ENCODE peak calls at places on chromosomes 16 and 17, in seven cellular contexts. Q is activated T-helper 1 cell treated with anti-CD3 and anti-CD28 coated beads, Interleukin-2, amount 50 U/mL, for 16 hours; W is GM03348; R is LoVo; J is activated naive CD8-positive, alpha-beta T cell treated with anti-CD3 and anti-CD28 coated beads, Interleukin-2, amount 50 U/mL, for 16 hours; U is T-helper 1 cell; M is right atrium auricular region. S is an unnamed sample.

GRCh38 chr16:67910162-67910561 is 17.1 kb downstream of the PSKH1 start:
- DNase-seq in Q (no peak), W (peak), R (no peak), J (no peak), U (no peak), M (no peak), S (no peak)

GRCh38 chr16:74325331-74325730 is 28.7 kb downstream of the PSMD7 start:
- DNase-seq in Q (no peak), W (no peak), R (no peak), J (no peak), U (no peak), M (no peak), S (no peak)

GRCh38 chr16:14486520-14487303 is 143.3 kb downstream of the PARN start:
- DNase-seq in Q (no peak), W (peak), R (peak), J (no peak), U (no peak), M (peak), S (peak)

GRCh38 chr17:61331178-61331577 is 68.5 kb upstream of the TBX2 start:
- DNase-seq in Q (no peak), W (no peak), R (no peak), J (no peak), U (no peak), M (no peak), S (no peak)

GRCh38 chr17:27630607-27631408 is at the start of gene LGALS9:
- DNase-seq in Q (no peak), W (no peak), R (peak), J (no peak), U (no peak), M (no peak), S (no peak)

GRCh38 chr16:79334127-79334526 is 266.4 kb downstream of the MAF start:
- DNase-seq in Q (no peak), W (no peak), R (no peak), J (no peak), U (no peak), M (no peak), S (no peak)

GRCh38 chr17:27985736-27986394 is 56.6 kb upstream of the NLK start:
- DNase-seq in Q (no peak), W (no peak), R (no peak), J (no peak), U (no peak), M (no peak), S (no peak)

GRCh38 chr16:12423151-12423550 is 380.5 kb downstream of the CPPED1 start:
- DNase-seq in Q (no peak), W (no peak), R (no peak), J (no peak), U (no peak), M (no peak), S (no peak)

GRCh38 chr17:44235583-44235936 is 16.1 kb upstream of the UBTF start:
- DNase-seq in Q (no peak), W (no peak), R (no peak), J (no peak), U (no peak), M (no peak), S (no peak)

GRCh38 chr17:82599674-82600661 is 48.3 kb downstream of the WDR45B start:
- DNase-seq in Q (no peak), W (no peak), R (no peak), J (no peak), U (no peak), M (no peak), S (no peak)

GRCh38 chr17:60141111-60142018 is 8.4 kb upstream of the CA4 start:
- DNase-seq in Q (no peak), W (no peak), R (no peak), J (no peak), U (no peak), M (no peak), S (no peak)

GRCh38 chr17:69870091-69870530 is 204.9 kb upstream of the KCNJ16 start:
- DNase-seq in Q (no peak), W (peak), R (no peak), J (no peak), U (no peak), M (no peak), S (no peak)

GRCh38 chr17:38704645-38705522 is at the start of gene MLLT6:
- DNase-seq in Q (peak), W (peak), R (peak), J (peak), U (peak), M (peak), S (peak)

GRCh38 chr17:66272699-66273390 is 29.6 kb upstream of the PRKCA start:
- DNase-seq in Q (no peak), W (peak), R (peak), J (no peak), U (no peak), M (no peak), S (no peak)

GRCh38 chr16:48932216-48932855 is 322.4 kb upstream of the N4BP1 start:
- DNase-seq in Q (no peak), W (no peak), R (no peak), J (no peak), U (no peak), M (no peak), S (no peak)

GRCh38 chr16:751152-752007 is 9.2 kb upstream of the MSLN start:
- DNase-seq in Q (no peak), W (no peak), R (no peak), J (no peak), U (no peak), M (no peak), S (no peak)

GRCh38 chr16:84183911-84184310 is 2.9 kb downstream of the TAF1C start:
- DNase-seq in Q (no peak), W (no peak), R (no peak), J (no peak), U (no peak), M (no peak), S (no peak)

GRCh38 chr17:1762906-1763829 is 1.3 kb downstream of the SERPINF1 start:
- DNase-seq in Q (no peak), W (peak), R (no peak), J (no peak), U (no peak), M (peak), S (no peak)

GRCh38 chr17:45222273-45222993 is 748 bp downstream of the FMNL1 start:
- DNase-seq in Q (no peak), W (no peak), R (no peak), J (no peak), U (peak), M (no peak), S (no peak)

GRCh38 chr17:47224971-47225370 is 15.8 kb downstream of the MYL4 start:
- DNase-seq in Q (no peak), W (no peak), R (no peak), J (no peak), U (no peak), M (no peak), S (no peak)

GRCh38 chr16:67942200-67942509 is 1.8 kb downstream of the LCAT start:
- DNase-seq in Q (no peak), W (peak), R (peak), J (no peak), U (no peak), M (no peak), S (no peak)

S was measured in cardiac septum.